ENCODE peak calls at places on chromosome 6, in nine cellular contexts. R is A549, T is GM12878, Z is HL-60, G is GM23338, B is K562, O is HCT116, Q is HepG2, C is SK-N-SH. P is an unnamed sample.

GRCh38 chr6:118660218-118660569 is 8.8 kb upstream of the CEP85L start:
- DNase-seq in C (peak), O (no peak), Z (no peak), R (no peak), B (peak), Q (no peak), T (no peak), G (no peak), P (no peak)

GRCh38 chr6:165821754-165822153 is 158.7 kb upstream of the PDE10A start:
- DNase-seq in T (no peak), B (no peak), G (no peak), Z (no peak), Q (no peak), R (no peak), C (no peak), O (peak), P (no peak)

GRCh38 chr6:26223677-26224546 is 136.7 kb downstream of the HFE start:
- DNase-seq in Q (peak), Z (no peak), O (peak), B (no peak), T (peak), C (peak), G (peak), R (peak), P (no peak)

GRCh38 chr6:36979343-36979742 is 6.7 kb downstream of the MTCH1 start:
- DNase-seq in Q (no peak), Z (no peak), O (no peak), T (no peak), G (no peak), C (peak), R (peak), B (peak), P (no peak)

GRCh38 chr6:43120938-43121913 is 45.1 kb downstream of the PTK7 start:
- DNase-seq in C (no peak), G (no peak), O (peak), Q (no peak), T (no peak), Z (no peak), R (peak), B (no peak), P (no peak)

GRCh38 chr6:144936764-144937163 is 651.6 kb downstream of the UTRN start:
- DNase-seq in T (no peak), B (no peak), G (no peak), C (no peak), O (no peak), R (no peak), Q (no peak), Z (no peak), P (no peak)

GRCh38 chr6:53483423-53484353 is 61.2 kb downstream of the GCLC start:
- DNase-seq in Z (no peak), C (peak), Q (peak), T (no peak), O (no peak), G (peak), B (peak), R (no peak), P (no peak)

GRCh38 chr6:137647762-137648412 is 153.7 kb upstream of the OLIG3 start:
- DNase-seq in B (no peak), O (no peak), Z (no peak), C (no peak), T (no peak), R (no peak), Q (no peak), G (no peak), P (no peak)

GRCh38 chr6:26595669-26596269 is 984 bp upstream of the ABT1 start:
- DNase-seq in C (peak), Q (peak), O (peak), R (peak), G (peak), Z (peak), T (no peak), B (peak), P (peak)

GRCh38 chr6:89120371-89120770 is 2.5 kb upstream of the SRSF12 start:
- DNase-seq in T (no peak), R (peak), C (no peak), Q (no peak), Z (no peak), G (no peak), O (no peak), B (no peak), P (no peak)

GRCh38 chr6:33312361-33313104 is 1.3 kb downstream of the TAPBP start:
- DNase-seq in C (peak), G (peak), R (peak), Z (no peak), O (peak), B (peak), Q (peak), T (no peak), P (no peak)

GRCh38 chr6:125310994-125311649 is 9.4 kb upstream of the HDDC2 start:
- DNase-seq in O (peak), Q (peak), C (peak), T (no peak), B (peak), R (peak), Z (no peak), G (peak), P (peak)

GRCh38 chr6:11609324-11610071 is 71.9 kb downstream of the TMEM170B start:
- DNase-seq in C (no peak), R (peak), T (no peak), B (no peak), Q (no peak), O (no peak), G (peak), Z (no peak), P (no peak)

GRCh38 chr6:155158044-155158843 is 105.6 kb upstream of the CLDN20 start:
- DNase-seq in T (no peak), Z (no peak), B (no peak), C (no peak), Q (no peak), R (no peak), G (no peak), O (no peak), P (no peak)

GRCh38 chr6:20454201-20454824 is 52.6 kb downstream of the E2F3 start:
- DNase-seq in G (no peak), O (no peak), Q (no peak), C (no peak), T (no peak), B (no peak), R (no peak), Z (no peak), P (no peak)
- TF ChIP-seq REST in G (no peak), O (no peak), Q (no peak), C (no peak), T (no peak), B (no peak), R (no peak), Z (no peak), P (no peak)

GRCh38 chr6:120083186-120083585 is 733.6 kb upstream of the MAN1A1 start:
- DNase-seq in C (no peak), O (no peak), T (no peak), R (no peak), Z (no peak), G (no peak), B (no peak), Q (no peak), P (no peak)

GRCh38 chr6:120077489-120077888 is 727.9 kb upstream of the MAN1A1 start:
- DNase-seq in C (no peak), B (no peak), Q (no peak), T (no peak), G (peak), R (peak), Z (no peak), O (peak), P (no peak)
- TF ChIP-seq CTCF in C (peak), B (no peak), Q (peak), T (no peak), G (peak), R (no peak), Z (no peak), O (peak), P (peak)

GRCh38 chr6:158660331-158660730 is 10.5 kb downstream of the SYTL3 start:
- DNase-seq in Q (no peak), B (peak), Z (no peak), R (peak), O (no peak), T (no peak), G (peak), C (peak), P (no peak)
- TF ChIP-seq REST in Q (no peak), B (no peak), Z (no peak), R (no peak), O (no peak), T (no peak), G (no peak), C (no peak), P (no peak)

GRCh38 chr6:170278743-170279094 is 12.2 kb downstream of the DLL1 start:
- DNase-seq in C (no peak), T (no peak), G (no peak), Z (no peak), O (no peak), Q (no peak), B (no peak), R (no peak), P (no peak)

GRCh38 chr6:170281331-170282292 is 9.3 kb downstream of the DLL1 start:
- DNase-seq in T (no peak), C (no peak), Z (no peak), B (no peak), O (no peak), Q (no peak), G (no peak), R (no peak), P (no peak)

GRCh38 chr6:170280689-170281045 is 10.2 kb downstream of the DLL1 start:
- DNase-seq in Z (no peak), G (no peak), T (no peak), Q (no peak), B (no peak), R (no peak), C (no peak), O (no peak), P (peak)

GRCh38 chr6:170279426-170279825 is 11.5 kb downstream of the DLL1 start:
- DNase-seq in B (no peak), Q (no peak), Z (no peak), C (no peak), O (no peak), R (no peak), G (no peak), T (no peak), P (no peak)

GRCh38 chr6:170279977-170280688 is 10.7 kb downstream of the DLL1 start:
- DNase-seq in Q (no peak), C (peak), Z (no peak), B (no peak), T (no peak), G (no peak), R (peak), O (no peak), P (peak)
- TF ChIP-seq CTCF in Q (no peak), C (no peak), Z (no peak), B (no peak), T (no peak), G (no peak), R (no peak), O (no peak), P (no peak)

GRCh38 chr6:74654296-74654695 is 551.6 kb downstream of the COL12A1 start:
- DNase-seq in O (no peak), T (no peak), G (no peak), Q (no peak), C (no peak), B (no peak), Z (no peak), R (no peak), P (no peak)
- TF ChIP-seq REST in O (no peak), T (no peak), G (no peak), Q (no peak), C (no peak), B (no peak), Z (no peak), R (no peak), P (no peak)

DNA sequence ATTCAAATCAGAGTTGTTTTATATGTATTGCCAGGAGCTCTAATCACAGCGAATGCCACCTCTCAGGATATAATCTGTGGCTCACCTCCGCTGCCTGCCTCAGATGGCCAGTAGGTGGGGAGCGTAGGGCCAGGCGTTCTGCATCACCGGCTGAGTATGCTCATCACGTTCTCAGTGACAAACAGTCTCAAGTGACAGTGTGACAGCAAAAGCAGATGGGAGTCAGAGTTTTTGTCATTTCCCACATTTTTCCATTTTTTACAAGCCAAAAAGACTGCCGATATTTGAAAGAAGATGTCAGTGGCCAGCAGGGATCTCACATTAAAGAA is 208.7 kb downstream of the ALDH8A1 start:
- DNase-seq in B (no peak), G (peak), T (no peak), Q (no peak), O (no peak), Z (no peak), R (no peak), C (peak), P (no peak)
- TF ChIP-seq CTCF in B (peak), G (peak), T (no peak), Q (peak), O (peak), Z (no peak), R (no peak), C (peak), P (peak)

GRCh38 chr6:127118505-127119360 is at the start of gene RSPO3:
- DNase-seq in Q (no peak), R (peak), G (peak), B (no peak), C (peak), T (no peak), O (no peak), Z (no peak), P (no peak)
- TF ChIP-seq REST in Q (no peak), R (no peak), G (no peak), B (no peak), C (no peak), T (no peak), O (no peak), Z (no peak), P (no peak)

DNA sequence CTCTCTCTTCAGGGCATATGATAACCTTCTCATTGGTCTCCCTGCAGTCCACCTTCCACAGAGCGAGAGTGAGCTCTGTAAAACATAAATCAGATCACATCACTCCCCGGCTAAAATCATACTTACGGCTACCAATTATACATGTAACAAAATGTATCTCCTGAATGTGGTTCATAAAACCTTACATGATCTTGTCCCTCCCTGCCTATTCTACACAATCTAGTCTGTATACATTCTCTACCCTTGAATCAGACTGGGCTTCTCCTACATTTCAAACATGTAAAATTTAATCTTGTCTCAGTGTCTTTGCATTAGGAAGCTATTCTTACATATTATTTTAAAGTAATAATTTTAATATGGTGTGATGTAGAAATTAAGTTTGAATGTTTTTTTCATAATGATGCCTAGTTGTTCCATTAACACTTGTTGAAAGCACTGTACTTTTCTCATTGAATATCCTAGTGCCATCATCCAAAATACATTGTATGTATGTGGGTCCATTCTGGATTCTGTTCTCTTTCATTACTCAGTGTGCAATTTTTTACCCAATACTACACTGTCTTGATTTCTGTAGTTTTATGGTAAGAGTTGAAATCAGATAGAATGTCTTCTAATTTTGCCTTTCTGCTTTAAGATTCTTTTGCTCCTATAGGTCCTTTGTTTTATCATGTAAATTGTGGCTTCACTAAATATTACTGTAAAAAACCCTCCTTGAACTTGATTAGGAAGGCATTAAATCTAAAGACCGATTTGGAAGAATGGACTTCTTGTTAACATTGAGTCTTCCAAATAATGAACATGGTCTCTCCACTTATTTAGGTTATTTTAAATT is 403.3 kb upstream of the EPHA7 start:
- DNase-seq in Z (no peak), R (no peak), T (no peak), G (no peak), C (no peak), B (no peak), O (no peak), Q (no peak), P (no peak)
- TF ChIP-seq CTCF in Z (no peak), R (no peak), T (no peak), G (no peak), C (no peak), B (no peak), O (no peak), Q (no peak), P (no peak)

GRCh38 chr6:116412270-116412669 is 41.5 kb downstream of the DSE start:
- DNase-seq in Z (no peak), O (no peak), C (no peak), R (no peak), B (no peak), T (no peak), G (no peak), Q (no peak), P (no peak)

GRCh38 chr6:116408476-116408875 is 37.7 kb downstream of the DSE start:
- DNase-seq in Z (no peak), T (peak), Q (no peak), R (no peak), G (no peak), B (no peak), C (no peak), O (no peak), P (no peak)

GRCh38 chr6:116406678-116407345 is 36.1 kb downstream of the DSE start:
- DNase-seq in Z (no peak), Q (no peak), T (no peak), B (no peak), G (no peak), C (no peak), R (no peak), O (no peak), P (no peak)

GRCh38 chr6:116410945-116411623 is 40.3 kb downstream of the DSE start:
- DNase-seq in Q (no peak), O (no peak), C (no peak), T (no peak), B (no peak), G (no peak), R (no peak), Z (no peak), P (no peak)

GRCh38 chr6:116409756-116410155 is 39.0 kb downstream of the DSE start:
- DNase-seq in C (no peak), T (peak), R (no peak), Z (no peak), B (no peak), G (no peak), Q (no peak), O (no peak), P (no peak)
- TF ChIP-seq REST in C (no peak), T (no peak), R (no peak), Z (no peak), B (no peak), G (no peak), Q (no peak), O (no peak), P (no peak)

P was measured in Panc1.